ENCODE peak calls at places on chromosomes 6 and 20, in eight cellular contexts. V, H, E, Y, F, L, Z and O are unnamed samples.

GRCh38 chr20:50189681-50190250 is 864 bp upstream of the CEBPB start:
- DNase-seq in V (no peak), H (peak; percentile 37), E (peak; percentile 85), Y (no peak), F (peak; percentile 53), L (no peak), Z (no peak), O (no peak)

GRCh38 chr6:33208089-33208967 is at the start of gene RING1:
- DNase-seq in V (peak; percentile 72), H (peak; percentile 64), E (peak; percentile 93), Y (peak; percentile 78), F (peak; percentile 87), L (no peak), Z (peak; percentile 92), O (peak; percentile 90)

GRCh38 chr6:140320081-140320798 is 945.8 kb upstream of the CITED2 start:
- DNase-seq in V (no peak), H (no peak), E (no peak), Y (no peak), F (no peak), L (no peak), Z (no peak), O (no peak)

GRCh38 chr6:67887419-67887746 is 747.7 kb upstream of the ADGRB3 start:
- DNase-seq in V (no peak), H (no peak), E (no peak), Y (no peak), F (no peak), L (no peak), Z (no peak), O (no peak)

GRCh38 chr6:87436435-87436834 is 28.7 kb downstream of the CFAP206 start:
- DNase-seq in V (peak; percentile 15), H (peak; percentile 41), E (no peak), Y (peak; percentile 82), F (no peak), L (peak; percentile 70), Z (peak; percentile 37), O (no peak)

GRCh38 chr6:5676701-5677100 is 330.0 kb downstream of the NRN1 start:
- DNase-seq in V (no peak), H (no peak), E (no peak), Y (no peak), F (no peak), L (no peak), Z (no peak), O (no peak)

GRCh38 chr20:10427060-10427692 is 6.8 kb downstream of the MKKS start:
- DNase-seq in V (peak; percentile 55), H (peak; percentile 33), E (no peak), Y (peak; percentile 42), F (no peak), L (no peak), Z (peak; percentile 28), O (no peak)

GRCh38 chr20:62808211-62808865 is 3.7 kb downstream of the OGFR start:
- DNase-seq in V (peak; percentile 83), H (peak; percentile 68), E (no peak), Y (peak; percentile 57), F (no peak), L (no peak), Z (peak; percentile 62), O (peak; percentile 38)

GRCh38 chr6:53910834-53911233 is 116.0 kb downstream of the LRRC1 start:
- DNase-seq in V (no peak), H (no peak), E (no peak), Y (peak; percentile 30), F (no peak), L (no peak), Z (no peak), O (no peak)

GRCh38 chr20:41200446-41201202 is 63.3 kb downstream of the PLCG1 start:
- DNase-seq in V (no peak), H (no peak), E (no peak), Y (no peak), F (no peak), L (no peak), Z (no peak), O (no peak)

GRCh38 chr6:15888798-15889772 is 226.3 kb upstream of the DTNBP1 start:
- DNase-seq in V (no peak), H (no peak), E (no peak), Y (no peak), F (no peak), L (no peak), Z (no peak), O (no peak)

GRCh38 chr6:15882915-15883314 is 220.1 kb upstream of the DTNBP1 start:
- DNase-seq in V (no peak), H (no peak), E (no peak), Y (no peak), F (no peak), L (no peak), Z (peak; percentile 18), O (no peak)

GRCh38 chr6:15882345-15882744 is 219.5 kb upstream of the DTNBP1 start:
- DNase-seq in V (no peak), H (no peak), E (no peak), Y (no peak), F (no peak), L (no peak), Z (no peak), O (no peak)

GRCh38 chr6:15887491-15888461 is 224.9 kb upstream of the DTNBP1 start:
- DNase-seq in V (no peak), H (no peak), E (no peak), Y (no peak), F (no peak), L (no peak), Z (no peak), O (no peak)

DNA sequence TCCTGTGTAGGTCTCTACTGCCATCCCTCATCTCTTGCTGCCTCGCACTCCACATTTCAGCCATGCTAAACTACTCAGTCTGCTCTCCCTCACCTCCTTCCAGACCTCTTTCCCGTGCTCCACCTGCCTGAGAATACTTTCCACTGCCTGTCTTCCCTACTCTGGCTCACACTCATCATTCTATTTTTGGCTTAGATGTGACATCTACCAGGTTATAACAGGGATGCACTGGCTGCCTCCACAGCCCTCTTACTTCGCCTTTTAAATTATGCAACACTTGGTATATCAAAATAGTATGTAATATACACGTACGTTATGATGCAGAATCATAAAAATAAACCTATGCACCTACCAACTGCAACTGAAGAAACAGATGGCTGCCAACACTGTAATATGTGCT is 222.8 kb upstream of the DTNBP1 start:
- DNase-seq in V (no peak), H (no peak), E (no peak), Y (no peak), F (no peak), L (no peak), Z (no peak), O (no peak)
- H3K27ac ChIP-seq in V (no peak overlapping the region), H (no peak overlapping the region), E (no peak overlapping the region), Y (no peak overlapping the region), F (no peak overlapping the region), L (no peak overlapping the region), Z (no peak overlapping the region), O (no peak overlapping the region)

DNA sequence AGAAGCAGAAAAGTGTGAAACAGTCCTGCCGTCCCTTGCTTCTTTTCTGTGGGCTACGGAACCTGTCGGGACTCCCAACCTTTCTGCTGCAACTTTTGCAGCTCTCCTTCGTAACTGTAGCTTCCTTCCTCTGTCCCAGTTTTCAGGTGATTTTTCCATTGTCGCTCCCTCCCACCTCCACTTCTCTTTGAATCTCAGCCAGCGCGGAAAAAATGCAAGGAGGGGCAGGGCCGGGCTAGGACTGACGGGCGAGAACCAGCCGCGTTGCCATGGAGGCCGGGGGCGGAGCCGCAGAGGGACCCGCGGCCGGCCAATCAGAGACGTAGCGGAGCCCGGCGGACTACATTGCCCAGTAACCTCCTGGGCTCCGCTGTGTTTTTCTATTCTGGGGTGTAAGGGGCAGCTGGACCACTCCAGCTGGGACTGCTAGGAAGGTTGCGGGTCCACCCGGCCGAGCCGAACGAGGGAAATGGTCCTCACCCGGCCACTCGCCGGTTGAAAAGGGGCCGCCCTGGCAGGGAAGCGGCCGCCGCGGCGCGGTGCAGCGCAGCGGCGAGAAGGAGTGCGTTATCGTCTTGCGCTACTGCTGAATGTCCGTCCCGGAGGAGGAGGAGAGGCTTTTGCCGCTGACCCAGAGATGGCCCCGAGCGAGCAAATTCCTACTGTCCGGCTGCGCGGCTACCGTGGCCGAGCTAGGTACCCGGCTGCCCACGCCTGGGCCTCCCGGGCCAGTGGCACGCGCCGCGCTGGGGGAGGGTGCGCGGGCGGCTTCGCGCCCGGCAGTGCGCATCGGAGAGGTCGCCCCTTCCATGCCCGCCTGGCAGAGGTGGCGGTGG is at the start of the genes CYP39A1 and SLC25A27:
- DNase-seq in V (peak; percentile 71), H (peak; percentile 95), E (peak; percentile 94), Y (peak; percentile 87), F (peak; percentile 92), L (peak; percentile 74), Z (peak; percentile 95), O (peak; percentile 99)
- H3K27ac ChIP-seq in V (peak within 1 kb of the TSS; percentile 79), H (peak within 1 kb of the TSS; percentile 27), E (peak within 1 kb of the TSS; percentile 87), Y (peak within 1 kb of the TSS; percentile 49), F (peak within 1 kb of the TSS; percentile 89), L (no peak within 1 kb of the TSS), Z (peak within 1 kb of the TSS; percentile 80), O (peak within 1 kb of the TSS; percentile 96)

GRCh38 chr6:148509152-148509571 is 166.5 kb downstream of the SASH1 start:
- DNase-seq in V (no peak), H (no peak), E (no peak), Y (no peak), F (no peak), L (no peak), Z (no peak), O (no peak)

GRCh38 chr6:148508401-148509151 is 165.9 kb downstream of the SASH1 start:
- DNase-seq in V (no peak), H (no peak), E (no peak), Y (peak; percentile 74), F (no peak), L (no peak), Z (peak; percentile 29), O (no peak)

GRCh38 chr6:148502773-148503135 is 160.1 kb downstream of the SASH1 start:
- DNase-seq in V (no peak), H (no peak), E (no peak), Y (no peak), F (no peak), L (no peak), Z (no peak), O (no peak)

GRCh38 chr6:148509789-148510581 is 167.3 kb downstream of the SASH1 start:
- DNase-seq in V (no peak), H (no peak), E (peak; percentile 88), Y (no peak), F (no peak), L (no peak), Z (peak; percentile 49), O (no peak)

DNA sequence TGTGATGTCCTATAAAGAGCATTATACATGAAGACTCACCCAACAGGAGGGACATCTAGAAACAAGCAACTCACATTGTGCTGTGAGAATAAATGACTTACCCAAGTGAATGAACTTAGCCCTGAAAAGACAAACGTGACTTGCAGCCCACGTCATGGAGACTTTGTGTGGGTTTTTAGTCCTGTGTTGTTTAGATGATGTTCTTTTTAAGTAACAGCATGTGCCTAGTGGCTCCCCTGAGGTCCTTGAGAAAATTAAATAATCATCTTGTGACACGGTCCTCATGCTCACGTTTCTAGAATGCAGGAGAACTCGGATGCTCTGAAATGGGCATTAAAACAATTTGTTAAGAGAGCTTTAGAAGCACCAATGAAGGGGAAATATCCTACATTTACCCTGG is 165.1 kb downstream of the SASH1 start:
- DNase-seq in V (no peak), H (no peak), E (no peak), Y (no peak), F (no peak), L (no peak), Z (peak; percentile 32), O (no peak)
- H3K27ac ChIP-seq in V (no peak overlapping the region), H (no peak overlapping the region), E (peak overlapping the region; percentile 94), Y (peak overlapping the region; percentile 12), F (peak overlapping the region; percentile 97), L (no peak overlapping the region), Z (peak overlapping the region; percentile 59), O (peak overlapping the region; percentile 86)

DNA sequence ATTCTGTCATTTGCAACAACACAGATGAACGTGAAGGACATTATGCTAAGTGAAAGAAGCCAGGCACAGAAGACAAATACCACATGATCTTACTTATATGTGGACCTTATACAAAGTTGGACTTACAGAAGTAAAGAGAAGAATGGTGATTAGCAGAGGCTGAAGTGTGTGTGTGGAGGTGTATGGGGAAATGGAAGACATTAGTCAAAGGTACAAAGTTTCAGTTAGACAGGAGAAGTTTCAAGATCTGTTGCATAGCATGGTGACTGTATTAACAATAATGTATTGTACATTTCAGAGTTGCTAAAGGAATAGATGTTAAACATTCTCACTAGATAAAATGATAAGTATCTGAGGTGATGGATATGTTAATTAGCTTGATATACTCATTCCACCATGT is 348.3 kb upstream of the PRND start:
- DNase-seq in V (no peak), H (no peak), E (no peak), Y (no peak), F (no peak), L (no peak), Z (no peak), O (no peak)
- H3K27ac ChIP-seq in V (no peak overlapping the region), H (no peak overlapping the region), E (no peak overlapping the region), Y (no peak overlapping the region), F (no peak overlapping the region), L (no peak overlapping the region), Z (no peak overlapping the region), O (no peak overlapping the region)